ENCODE peak calls at places on chromosomes 16 and 17, in four cellular contexts. One of them, this sample, is unnamed.
A peak's percentile ranks its signal among the peaks of the same experiment; 100 is the strongest.

GRCh38 chr16:7888421-7888820 is 555.8 kb downstream of the RBFOX1 start:
- DNase-seq in HepG2: no peak
- DNase-seq in K562: no peak
- DNase-seq in HCT116: no peak
- DNase-seq in this sample: no peak

GRCh38 chr16:68013440-68013839 is 2.3 kb downstream of the DPEP2NB start:
- DNase-seq in HepG2: no peak
- DNase-seq in K562: no peak
- DNase-seq in HCT116: no peak
- DNase-seq in this sample: no peak

GRCh38 chr16:88769617-88770458 is 15.2 kb downstream of the PIEZO1 start:
- DNase-seq in HepG2: no peak
- DNase-seq in K562: peak; percentile 92
- DNase-seq in HCT116: no peak
- DNase-seq in this sample: no peak

GRCh38 chr16:85898521-85899442 is at the start of gene IRF8:
- DNase-seq in HepG2: no peak
- DNase-seq in K562: no peak
- DNase-seq in HCT116: no peak
- DNase-seq in this sample: no peak

GRCh38 chr17:42287305-42288077 is 807 bp upstream of the STAT5A start:
- DNase-seq in HepG2: no peak
- DNase-seq in K562: no peak
- DNase-seq in HCT116: no peak
- DNase-seq in this sample: no peak

GRCh38 chr16:11333696-11334095 is 11.6 kb upstream of the RMI2 start:
- DNase-seq in HepG2: no peak
- DNase-seq in K562: no peak
- DNase-seq in HCT116: no peak
- DNase-seq in this sample: no peak

GRCh38 chr16:3092501-3092991 is 6.5 kb downstream of the ZSCAN10 start:
- DNase-seq in HepG2: no peak
- DNase-seq in K562: no peak
- DNase-seq in HCT116: no peak
- DNase-seq in this sample: no peak

GRCh38 chr16:6081320-6081976 is 983.9 kb upstream of the EEF2KMT start:
- DNase-seq in HepG2: peak; percentile 20
- DNase-seq in K562: peak; percentile 60
- DNase-seq in HCT116: no peak
- DNase-seq in this sample: peak; percentile 13

GRCh38 chr16:1326380-1326779 is 7.1 kb upstream of the BAIAP3 start:
- DNase-seq in HepG2: no peak
- DNase-seq in K562: no peak
- DNase-seq in HCT116: no peak
- DNase-seq in this sample: no peak

GRCh38 chr17:17146791-17147406 is 59.2 kb downstream of the PLD6 start:
- DNase-seq in HepG2: peak; percentile 41
- DNase-seq in K562: no peak
- DNase-seq in HCT116: peak; percentile 15
- DNase-seq in this sample: no peak

GRCh38 chr16:48384982-48385271 is 286 bp downstream of the SIAH1 start:
- DNase-seq in HepG2: no peak
- DNase-seq in K562: no peak
- DNase-seq in HCT116: no peak
- DNase-seq in this sample: no peak

GRCh38 chr16:48384305-48384981 is 770 bp downstream of the SIAH1 start:
- DNase-seq in HepG2: peak; percentile 41
- DNase-seq in K562: peak; percentile 78
- DNase-seq in HCT116: no peak
- DNase-seq in this sample: no peak

GRCh38 chr16:48383204-48383876 is 1.9 kb downstream of the SIAH1 start:
- DNase-seq in HepG2: no peak
- DNase-seq in K562: no peak
- DNase-seq in HCT116: no peak
- DNase-seq in this sample: no peak

GRCh38 chr16:48385272-48385953 is at the start of gene SIAH1:
- DNase-seq in HepG2: peak; percentile 71
- DNase-seq in K562: peak; percentile 94
- DNase-seq in HCT116: no peak
- DNase-seq in this sample: no peak

DNA sequence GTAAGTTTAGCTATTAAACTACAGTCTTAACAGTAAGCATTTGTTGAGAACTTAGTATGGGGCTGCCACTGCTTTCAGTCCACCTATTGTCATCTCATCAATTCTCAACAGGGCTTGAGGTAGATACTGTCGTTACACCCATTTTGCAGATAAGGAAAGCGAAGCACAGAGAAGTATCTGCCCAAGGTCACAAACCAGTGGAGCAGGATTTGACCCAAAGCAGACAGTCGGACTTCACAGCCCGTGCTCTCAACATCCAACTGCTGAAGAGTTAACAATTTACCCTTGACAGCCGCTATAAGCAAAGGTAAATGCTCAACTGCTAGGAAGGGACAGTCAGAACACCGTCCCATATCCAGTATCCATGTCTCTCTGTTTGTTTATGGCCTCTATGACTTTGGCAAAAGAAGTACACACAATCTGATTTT is 1.3 kb downstream of the SIAH1 start:
- DNase-seq in HepG2: peak; percentile 70
- DNase-seq in K562: no peak
- DNase-seq in HCT116: no peak
- DNase-seq in this sample: no peak
- TF ChIP-seq REST in HepG2: no peak
- TF ChIP-seq REST in K562: no peak
- TF ChIP-seq REST in HCT116: no peak
- TF ChIP-seq REST in this sample: no peak

DNA sequence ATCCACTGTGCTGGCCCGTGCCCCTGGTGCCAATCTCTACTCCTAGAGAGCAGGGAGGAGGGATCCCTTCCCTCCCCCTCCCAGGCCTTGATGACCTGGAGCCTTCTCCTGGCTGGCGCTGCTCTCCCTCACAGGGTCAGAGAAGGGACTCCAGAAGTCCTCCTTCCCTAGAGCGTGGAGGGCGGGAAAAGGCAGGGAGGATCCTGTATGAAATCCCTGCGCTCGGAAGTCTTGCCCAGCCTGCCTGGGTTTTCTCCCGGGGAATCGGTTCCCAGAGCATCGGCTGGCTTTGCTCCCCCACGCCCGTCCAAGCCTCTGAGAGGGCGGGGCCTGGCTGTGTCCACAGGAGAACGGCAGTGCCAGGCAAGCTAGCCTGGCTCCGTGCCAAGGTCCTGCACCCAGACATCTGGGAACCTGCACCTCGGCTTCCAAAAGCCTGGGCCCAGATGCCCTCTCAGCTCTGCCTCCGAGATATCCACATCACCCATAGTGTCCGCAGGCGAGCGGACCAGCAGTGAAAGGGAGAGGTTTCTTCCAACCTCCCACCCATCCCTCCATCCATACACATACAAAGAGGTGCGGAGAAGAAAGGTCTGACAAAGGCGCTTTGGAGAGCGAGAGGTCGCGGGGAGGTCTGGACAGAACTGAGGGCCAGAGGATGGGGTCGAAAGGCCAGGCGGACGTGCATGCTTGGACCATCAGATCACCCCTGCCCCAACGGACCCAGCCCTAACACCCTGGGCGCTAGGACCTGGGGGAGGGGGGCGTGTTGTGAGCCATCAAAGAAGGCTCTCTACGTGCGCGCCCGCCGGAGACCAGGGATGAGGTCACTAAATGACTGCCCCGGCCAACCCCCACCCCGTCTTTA is 1.1 kb downstream of the MPP2 start:
- DNase-seq in HepG2: peak; percentile 47
- DNase-seq in K562: peak; percentile 31
- DNase-seq in HCT116: no peak
- DNase-seq in this sample: no peak
- TF ChIP-seq TCF7L2 in HepG2: no peak
- TF ChIP-seq TCF7L2 in K562: no peak
- TF ChIP-seq TCF7L2 in HCT116: peak; percentile 97
- TF ChIP-seq TCF7L2 in this sample: no peak

DNA sequence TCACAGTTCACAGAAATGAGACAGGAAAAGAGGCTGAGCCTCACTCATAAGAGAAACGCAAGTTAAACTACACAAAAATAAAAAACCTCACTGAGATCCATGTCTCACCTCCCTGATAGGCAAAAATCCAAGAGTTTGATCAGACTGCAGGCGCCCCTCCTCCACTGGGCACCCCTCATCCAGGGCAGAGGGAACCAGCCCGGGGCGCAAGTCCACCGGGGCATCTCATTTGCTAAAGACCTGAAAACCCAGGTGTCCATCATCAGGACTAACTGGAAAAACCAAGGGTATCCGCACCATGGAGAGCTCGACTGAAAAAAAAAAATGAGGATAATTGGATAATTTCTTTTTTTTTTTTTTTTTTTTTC is 2.6 kb downstream of the HBZ start:
- DNase-seq in HepG2: no peak
- DNase-seq in K562: no peak
- DNase-seq in HCT116: no peak
- DNase-seq in this sample: no peak
- H3K4me3 ChIP-seq in HepG2: no peak overlapping the region
- H3K4me3 ChIP-seq in K562: peak overlapping the region; percentile 55
- H3K4me3 ChIP-seq in HCT116: peak overlapping the region; percentile 52
- H3K4me3 ChIP-seq in this sample: peak overlapping the region; percentile 59

GRCh38 chr16:12868169-12868568 is 33.2 kb upstream of the SHISA9 start:
- DNase-seq in HepG2: no peak
- DNase-seq in K562: no peak
- DNase-seq in HCT116: no peak
- DNase-seq in this sample: no peak
- TF ChIP-seq REST in HepG2: no peak
- TF ChIP-seq REST in K562: no peak
- TF ChIP-seq REST in HCT116: no peak
- TF ChIP-seq REST in this sample: no peak

GRCh38 chr16:58417600-58417999 is 25.3 kb downstream of the GINS3 start:
- DNase-seq in HepG2: no peak
- DNase-seq in K562: no peak
- DNase-seq in HCT116: no peak
- DNase-seq in this sample: no peak

GRCh38 chr16:58417035-58417434 is 24.8 kb downstream of the GINS3 start:
- DNase-seq in HepG2: no peak
- DNase-seq in K562: no peak
- DNase-seq in HCT116: no peak
- DNase-seq in this sample: no peak

GRCh38 chr16:58418026-58418425 is 25.8 kb downstream of the GINS3 start:
- DNase-seq in HepG2: no peak
- DNase-seq in K562: no peak
- DNase-seq in HCT116: no peak
- DNase-seq in this sample: no peak

GRCh38 chr16:58419241-58420012 is 27.2 kb downstream of the GINS3 start:
- DNase-seq in HepG2: no peak
- DNase-seq in K562: no peak
- DNase-seq in HCT116: no peak
- DNase-seq in this sample: no peak

DNA sequence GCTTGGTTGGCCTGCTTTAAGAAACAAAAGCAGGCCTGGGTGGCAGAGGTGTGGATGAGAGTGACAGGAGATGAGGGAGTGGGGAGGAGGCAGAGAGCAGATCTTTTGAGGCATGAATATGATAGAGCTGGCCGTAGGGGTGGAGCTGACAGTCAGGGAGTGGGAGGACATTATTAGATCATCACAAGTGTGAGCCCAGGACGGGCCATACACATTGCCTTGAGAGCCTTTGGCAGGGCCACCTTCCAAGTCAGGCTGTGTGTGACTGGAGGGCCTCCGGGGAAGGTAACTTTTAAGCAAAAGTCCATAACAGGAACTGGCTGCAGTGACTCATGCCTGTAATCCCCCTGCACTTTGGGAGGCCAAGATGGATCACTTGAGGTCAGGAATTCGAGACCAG is 26.3 kb downstream of the GINS3 start:
- DNase-seq in HepG2: no peak
- DNase-seq in K562: peak; percentile 27
- DNase-seq in HCT116: no peak
- DNase-seq in this sample: no peak
- TF ChIP-seq TCF7L2 in HepG2: no peak
- TF ChIP-seq TCF7L2 in K562: no peak
- TF ChIP-seq TCF7L2 in HCT116: no peak
- TF ChIP-seq TCF7L2 in this sample: no peak

DNA sequence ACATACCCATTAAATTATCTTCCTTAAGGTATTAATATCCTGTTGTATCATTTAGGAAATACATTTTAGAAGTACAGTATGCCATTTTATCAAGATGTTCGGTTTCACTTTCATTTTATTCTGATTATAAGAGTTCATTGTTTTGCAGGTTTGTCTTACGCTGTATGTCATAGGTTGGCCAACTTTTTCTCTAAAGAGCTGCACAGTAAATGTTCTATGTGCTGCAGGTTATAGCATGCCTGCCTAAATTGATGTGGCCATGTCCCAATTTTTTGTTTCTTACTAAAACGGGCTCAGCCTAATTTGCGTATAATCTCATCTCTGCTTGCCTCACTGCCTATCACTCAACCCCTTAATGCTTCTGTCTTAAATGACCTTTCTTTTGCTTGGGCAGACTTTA is 126.4 kb downstream of the USP22 start:
- DNase-seq in HepG2: no peak
- DNase-seq in K562: no peak
- DNase-seq in HCT116: no peak
- DNase-seq in this sample: no peak
- H3K4me3 ChIP-seq in HepG2: no peak overlapping the region
- H3K4me3 ChIP-seq in K562: no peak overlapping the region
- H3K4me3 ChIP-seq in HCT116: no peak overlapping the region
- H3K4me3 ChIP-seq in this sample: no peak overlapping the region